ENCODE peak calls at places on chromosomes 5 and 9, in four cellular contexts. N, C, R and F are unnamed samples.
A peak's percentile ranks its signal among the peaks of the same experiment; 100 is the strongest.

GRCh38 chr5:82057051-82057450 is 85.2 kb downstream of the ATG10 start:
- DNase-seq in C (no peak), N (no peak), R (no peak), F (no peak)

GRCh38 chr5:94672746-94673145 is 54.3 kb downstream of the SLF1 start:
- DNase-seq in N (no peak), R (no peak), C (no peak), F (peak; percentile 12)

GRCh38 chr9:88064554-88064953 is 73.7 kb downstream of the SPATA31C2 start:
- DNase-seq in R (no peak), N (no peak), C (no peak), F (no peak)

GRCh38 chr9:25654417-25654816 is 23.8 kb downstream of the TUSC1 start:
- DNase-seq in N (no peak), C (no peak), R (no peak), F (no peak)

GRCh38 chr9:132780230-132781007 is 97.7 kb downstream of the AK8 start:
- DNase-seq in C (no peak), R (no peak), N (no peak), F (no peak)

GRCh38 chr5:177353093-177353492 is 1.6 kb upstream of the LMAN2 start:
- DNase-seq in R (no peak), N (no peak), C (no peak), F (no peak)

GRCh38 chr5:142445266-142445665 is 120.4 kb upstream of the SPRY4 start:
- DNase-seq in R (no peak), N (no peak), C (no peak), F (no peak)

GRCh38 chr5:79771387-79771786 is 81.8 kb downstream of the CMYA5 start:
- DNase-seq in R (no peak), C (no peak), N (no peak), F (no peak)

GRCh38 chr5:66224773-66225553 is 80.9 kb downstream of the SREK1 start:
- DNase-seq in C (no peak), N (no peak), R (no peak), F (no peak)

GRCh38 chr5:34787035-34787434 is 51.9 kb upstream of the TTC23L start:
- DNase-seq in R (no peak), C (no peak), N (no peak), F (no peak)

GRCh38 chr9:116860509-116861120 is 173.5 kb downstream of the TRIM32 start:
- DNase-seq in N (peak; percentile 55), C (peak; percentile 52), R (peak; percentile 62), F (peak; percentile 79)

GRCh38 chr9:95132406-95133350 is 184.8 kb downstream of the FANCC start:
- DNase-seq in R (no peak), N (no peak), C (no peak), F (peak; percentile 74)

GRCh38 chr9:92740969-92741368 is 23.7 kb downstream of the BICD2 start:
- DNase-seq in C (no peak), N (no peak), R (no peak), F (no peak)
- H3K4me1 ChIP-seq in C (peaks cover 91% of the 10 kb centered on the region), N (no peaks in the 10 kb centered on the region), R (peaks cover 22% of the 10 kb centered on the region), F (peaks cover 29% of the 10 kb centered on the region)

DNA sequence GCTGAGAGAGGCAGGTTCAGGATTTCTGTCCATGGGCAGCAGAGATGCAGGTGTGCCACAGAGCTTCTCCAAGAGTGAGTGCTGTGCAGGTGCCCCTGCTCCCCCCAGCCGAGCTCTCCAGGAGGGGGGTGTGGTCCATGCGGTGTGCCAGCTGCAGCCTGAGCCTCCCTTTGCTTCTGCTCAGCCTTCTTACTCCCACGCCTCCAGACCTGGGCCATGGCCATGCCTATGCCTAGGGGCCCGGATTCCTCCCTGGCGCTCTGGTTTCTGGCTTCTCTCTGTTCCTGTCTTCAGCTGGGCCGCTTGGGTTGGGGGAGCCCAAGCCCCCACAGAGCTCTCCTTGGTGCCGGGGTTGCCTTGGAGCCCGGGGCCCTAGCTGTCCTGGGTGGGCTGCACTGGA is 133.3 kb downstream of the CACNA1B start:
- DNase-seq in R (peak; percentile 45), C (no peak), N (no peak), F (no peak)
- H3K9me3 ChIP-seq in R (no peaks in the 10 kb centered on the region), C (no peaks in the 10 kb centered on the region), N (no peaks in the 10 kb centered on the region), F (no peaks in the 10 kb centered on the region)

DNA sequence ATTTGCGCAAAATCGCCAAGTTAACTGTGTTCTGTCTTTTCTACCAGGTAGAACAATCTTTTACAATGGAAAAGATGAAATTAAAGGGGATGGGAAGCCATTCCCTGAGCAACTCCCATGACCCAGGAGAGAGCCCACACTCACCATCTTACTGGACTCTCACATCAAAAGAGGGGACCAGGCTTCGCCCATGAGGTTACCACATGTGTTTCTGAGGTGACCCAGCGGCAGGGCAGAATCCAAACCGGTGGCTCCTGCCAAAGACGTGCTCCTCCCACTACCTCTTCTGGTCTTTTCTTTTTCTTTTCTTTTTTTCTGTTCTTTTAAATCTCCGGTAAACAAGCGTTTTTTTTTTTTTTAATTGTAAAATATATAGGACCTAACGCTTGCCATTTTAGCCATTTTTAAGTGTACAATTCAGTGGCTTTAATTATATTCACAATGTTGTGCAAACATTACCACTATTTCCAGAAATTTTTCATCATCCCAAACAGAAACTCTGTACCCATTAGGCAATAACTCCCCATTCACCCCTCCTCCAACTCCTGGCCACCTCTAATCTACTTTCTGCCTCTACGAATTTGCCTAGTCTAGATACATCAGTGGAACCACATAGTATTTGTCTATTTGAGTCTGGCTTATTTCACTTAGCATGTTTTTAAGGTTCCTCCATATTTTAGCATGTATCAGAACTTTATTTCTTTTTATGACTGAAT is 19.3 kb downstream of the PTPN3 start:
- DNase-seq in R (no peak), C (no peak), N (no peak), F (no peak)
- H3K36me3 ChIP-seq in R (no peaks in the 10 kb centered on the region), C (no peaks in the 10 kb centered on the region), N (no peaks in the 10 kb centered on the region), F (no peaks in the 10 kb centered on the region)

GRCh38 chr9:120937127-120937526 is 10.5 kb upstream of the TRAF1 start:
- DNase-seq in N (peak; percentile 78), C (no peak), R (peak; percentile 70), F (no peak)

GRCh38 chr9:120935383-120935857 is 8.8 kb upstream of the TRAF1 start:
- DNase-seq in R (peak; percentile 99), N (peak; percentile 97), C (peak; percentile 93), F (peak; percentile 96)

GRCh38 chr9:120937596-120937995 is 11.0 kb upstream of the TRAF1 start:
- DNase-seq in R (no peak), C (no peak), N (no peak), F (peak; percentile 58)

GRCh38 chr9:120936764-120937122 is 10.1 kb upstream of the TRAF1 start:
- DNase-seq in N (no peak), C (no peak), R (no peak), F (no peak)

GRCh38 chr9:120936011-120936763 is 9.6 kb upstream of the TRAF1 start:
- DNase-seq in R (peak; percentile 98), C (peak; percentile 93), N (peak; percentile 96), F (peak; percentile 99)
- H3K4me1 ChIP-seq in R (peaks cover 77% of the 10 kb centered on the region), C (peaks cover 52% of the 10 kb centered on the region), N (peaks cover 10% of the 10 kb centered on the region), F (peaks cover 66% of the 10 kb centered on the region)

GRCh38 chr9:96741771-96742170 is 36.1 kb downstream of the ZNF510 start:
- DNase-seq in N (no peak), R (no peak), C (no peak), F (no peak)
- H3K9me3 ChIP-seq in N (peaks cover 20% of the 10 kb centered on the region), R (peaks cover 43% of the 10 kb centered on the region), C (peaks cover 33% of the 10 kb centered on the region), F (peaks cover 97% of the 10 kb centered on the region)